ENCODE peak calls at places on chromosomes 16 and 17, in six cellular contexts. E, O, H, B, R and N are unnamed samples.

GRCh38 chr17:69525920-69526841 is 111.7 kb downstream of the MAP2K6 start:
- DNase-seq in E (peak; percentile 17), O (no peak), H (peak; percentile 80), B (peak; percentile 77), R (peak; percentile 56), N (no peak)

GRCh38 chr16:83363521-83363920 is 444.3 kb upstream of the HSBP1 start:
- DNase-seq in E (no peak), O (no peak), H (no peak), B (no peak), R (no peak), N (no peak)

GRCh38 chr17:75059369-75060345 is 12.6 kb downstream of the KCTD2 start:
- DNase-seq in E (no peak), O (no peak), H (peak; percentile 75), B (peak; percentile 71), R (peak; percentile 83), N (no peak)

GRCh38 chr16:64339052-64339770 is 782.7 kb downstream of the CDH11 start:
- DNase-seq in E (peak; percentile 47), O (no peak), H (peak; percentile 84), B (no peak), R (peak; percentile 79), N (no peak)

GRCh38 chr16:87705780-87706277 is 60.0 kb downstream of the KLHDC4 start:
- DNase-seq in E (no peak), O (no peak), H (no peak), B (peak; percentile 82), R (no peak), N (no peak)

GRCh38 chr17:17935321-17936271 is 36.6 kb downstream of the TOM1L2 start:
- DNase-seq in E (peak; percentile 40), O (no peak), H (peak; percentile 91), B (no peak), R (peak; percentile 96), N (no peak)

GRCh38 chr17:42953669-42954068 is 10.6 kb downstream of the AARSD1 start:
- DNase-seq in E (no peak), O (no peak), H (no peak), B (peak; percentile 23), R (no peak), N (no peak)

GRCh38 chr17:47866941-47867340 is 16.0 kb upstream of the SP6 start:
- DNase-seq in E (no peak), O (no peak), H (peak; percentile 72), B (no peak), R (no peak), N (no peak)

GRCh38 chr17:58330997-58331814 is 2.6 kb upstream of the TSPOAP1 start:
- DNase-seq in E (no peak), O (peak; percentile 57), H (no peak), B (no peak), R (no peak), N (peak; percentile 54)

GRCh38 chr16:57736419-57737281 is 1.1 kb downstream of the KATNB1 start:
- DNase-seq in E (peak; percentile 77), O (peak; percentile 34), H (peak; percentile 75), B (peak; percentile 93), R (peak; percentile 68), N (peak; percentile 33)

GRCh38 chr17:13030459-13031305 is 12.9 kb upstream of the ELAC2 start:
- DNase-seq in E (no peak), O (peak; percentile 22), H (peak; percentile 89), B (peak; percentile 7), R (peak; percentile 31), N (peak; percentile 22)

GRCh38 chr17:12853921-12854320 is 64.6 kb downstream of the ARHGAP44 start:
- DNase-seq in E (no peak), O (no peak), H (no peak), B (no peak), R (no peak), N (no peak)

GRCh38 chr17:34178047-34178446 is 77.0 kb upstream of the CCL2 start:
- DNase-seq in E (no peak), O (no peak), H (no peak), B (no peak), R (no peak), N (no peak)

GRCh38 chr16:89534147-89534788 is 26.1 kb downstream of the SPG7 start:
- DNase-seq in E (no peak), O (peak; percentile 17), H (no peak), B (no peak), R (peak; percentile 77), N (no peak)

GRCh38 chr16:24789881-24790280 is 55.9 kb upstream of the SLC5A11 start:
- DNase-seq in E (no peak), O (no peak), H (no peak), B (no peak), R (no peak), N (no peak)

GRCh38 chr17:19327039-19327776 is 35.3 kb downstream of the B9D1 start:
- DNase-seq in E (no peak), O (no peak), H (peak; percentile 86), B (no peak), R (peak; percentile 92), N (no peak)